ENCODE peak calls at places on chromosomes 13 and 19, in five cellular contexts. K is mammary epithelial cell, D is NCI-H2081, A is A549, O is left lung. H is an unnamed sample.

GRCh38 chr13:49183672-49184315 is 36.3 kb upstream of the MLNR start:
- DNase-seq in K (no peak), D (no peak), A (no peak), O (no peak), H (no peak)

GRCh38 chr13:60396783-60397692 is at the start of gene TDRD3:
- DNase-seq in K (peak), D (peak), A (peak), O (peak), H (peak)

GRCh38 chr13:50129065-50129922 is 114.0 kb downstream of the KCNRG start:
- DNase-seq in K (no peak), D (no peak), A (no peak), O (no peak), H (no peak)

GRCh38 chr13:75480691-75481175 is 1.2 kb downstream of the TBC1D4 start:
- DNase-seq in K (peak), D (peak), A (peak), O (peak), H (peak)

GRCh38 chr19:54439174-54439851 is 9.7 kb upstream of the LENG8 start:
- DNase-seq in K (peak), D (no peak), A (peak), O (no peak), H (peak)

GRCh38 chr13:111090169-111090568 is 24.9 kb upstream of the ARHGEF7 start:
- DNase-seq in K (no peak), D (no peak), A (no peak), O (no peak), H (no peak)

GRCh38 chr19:49889687-49890348 is 6.9 kb downstream of the IL4I1 start:
- DNase-seq in K (peak), D (peak), A (peak), O (peak), H (no peak)

GRCh38 chr13:43240278-43240677 is 216.9 kb downstream of the DNAJC15 start:
- DNase-seq in K (no peak), D (no peak), A (no peak), O (no peak), H (no peak)

GRCh38 chr19:4555657-4556561 is 3.6 kb downstream of the SEMA6B start:
- DNase-seq in K (no peak), D (no peak), A (peak), O (no peak), H (no peak)

GRCh38 chr19:56301886-56302620 is 12.6 kb downstream of the ZSCAN5A start:
- DNase-seq in K (no peak), D (no peak), A (no peak), O (no peak), H (no peak)

GRCh38 chr19:15296353-15296752 is 36.0 kb downstream of the BRD4 start:
- DNase-seq in K (no peak), D (no peak), A (no peak), O (no peak), H (no peak)

GRCh38 chr19:1068111-1069001 is 1.4 kb downstream of the ARHGAP45 start:
- DNase-seq in K (no peak), D (no peak), A (no peak), O (peak), H (no peak)

GRCh38 chr13:41411536-41411935 is 45.8 kb upstream of the RGCC start:
- DNase-seq in K (peak), D (no peak), A (peak), O (no peak), H (no peak)

GRCh38 chr19:42024622-42025111 is 30.6 kb upstream of the ATP1A3 start:
- DNase-seq in K (no peak), D (no peak), A (no peak), O (no peak), H (peak)

GRCh38 chr13:69580255-69580654 is 527.4 kb upstream of the ATXN8OS start:
- DNase-seq in K (peak), D (peak), A (no peak), O (no peak), H (no peak)

GRCh38 chr19:15264061-15264932 is 32.0 kb upstream of the EPHX3 start:
- DNase-seq in K (peak), D (peak), A (peak), O (peak), H (peak)

GRCh38 chr13:35953537-35954206 is 177.5 kb downstream of the DCLK1 start:
- DNase-seq in K (peak), D (peak), A (peak), O (peak), H (peak)

GRCh38 chr19:39335168-39335567 is 675 bp downstream of the GMFG start:
- DNase-seq in K (no peak), D (no peak), A (no peak), O (no peak), H (no peak)